ENCODE peak calls at places on chromosome 5, in five cellular contexts. One of them, this sample, is unnamed.
A peak's percentile ranks its signal among the peaks of the same experiment; 100 is the strongest.

GRCh38 chr5:7848296-7848695 is 2.6 kb downstream of the CFAP90 start:
- DNase-seq in IMR-90: no peak
- DNase-seq in mesendoderm: no peak
- DNase-seq in H9: no peak
- DNase-seq in H1: no peak
- DNase-seq in this sample: no peak

GRCh38 chr5:123371575-123372179 is 51.5 kb downstream of the CEP120 start:
- DNase-seq in IMR-90: peak; percentile 7
- DNase-seq in mesendoderm: peak; percentile 56
- DNase-seq in H9: peak; percentile 53
- DNase-seq in H1: peak; percentile 88
- DNase-seq in this sample: peak; percentile 46

GRCh38 chr5:72412283-72413055 is 92.3 kb downstream of the PTCD2 start:
- DNase-seq in IMR-90: peak; percentile 65
- DNase-seq in mesendoderm: no peak
- DNase-seq in H9: no peak
- DNase-seq in H1: no peak
- DNase-seq in this sample: no peak

GRCh38 chr5:36079200-36079761 is 12.6 kb upstream of the UGT3A2 start:
- DNase-seq in IMR-90: peak; percentile 44
- DNase-seq in mesendoderm: peak; percentile 91
- DNase-seq in H9: peak; percentile 85
- DNase-seq in H1: peak; percentile 62
- DNase-seq in this sample: peak; percentile 33

GRCh38 chr5:153919161-153919560 is 119.5 kb downstream of the FAM114A2 start:
- DNase-seq in IMR-90: no peak
- DNase-seq in mesendoderm: no peak
- DNase-seq in H9: no peak
- DNase-seq in H1: no peak
- DNase-seq in this sample: no peak

GRCh38 chr5:108655750-108656450 is 91.8 kb upstream of the FER start:
- DNase-seq in IMR-90: peak; percentile 71
- DNase-seq in mesendoderm: no peak
- DNase-seq in H9: no peak
- DNase-seq in H1: no peak
- DNase-seq in this sample: no peak

GRCh38 chr5:122902263-122902662 is 56.9 kb downstream of the SNX24 start:
- DNase-seq in IMR-90: no peak
- DNase-seq in mesendoderm: no peak
- DNase-seq in H9: no peak
- DNase-seq in H1: no peak
- DNase-seq in this sample: no peak

GRCh38 chr5:158541535-158541934 is 558.2 kb downstream of the EBF1 start:
- DNase-seq in IMR-90: no peak
- DNase-seq in mesendoderm: no peak
- DNase-seq in H9: no peak
- DNase-seq in H1: no peak
- DNase-seq in this sample: no peak

GRCh38 chr5:163569284-163569683 is 63.9 kb downstream of the MAT2B start:
- DNase-seq in IMR-90: peak; percentile 73
- DNase-seq in mesendoderm: peak; percentile 25
- DNase-seq in H9: no peak
- DNase-seq in H1: no peak
- DNase-seq in this sample: no peak

GRCh38 chr5:150431048-150431447 is 18.3 kb upstream of the CD74 start:
- DNase-seq in IMR-90: no peak
- DNase-seq in mesendoderm: no peak
- DNase-seq in H9: no peak
- DNase-seq in H1: no peak
- DNase-seq in this sample: no peak

GRCh38 chr5:88145205-88145602 is 123.4 kb downstream of the TMEM161B start:
- DNase-seq in IMR-90: no peak
- DNase-seq in mesendoderm: no peak
- DNase-seq in H9: no peak
- DNase-seq in H1: peak; percentile 47
- DNase-seq in this sample: peak; percentile 6

GRCh38 chr5:107274576-107274975 is 396.2 kb downstream of the EFNA5 start:
- DNase-seq in IMR-90: peak; percentile 11
- DNase-seq in mesendoderm: no peak
- DNase-seq in H9: no peak
- DNase-seq in H1: no peak
- DNase-seq in this sample: no peak

GRCh38 chr5:123813937-123814624 is 302.1 kb downstream of the CSNK1G3 start:
- DNase-seq in IMR-90: peak; percentile 25
- DNase-seq in mesendoderm: peak; percentile 58
- DNase-seq in H9: no peak
- DNase-seq in H1: no peak
- DNase-seq in this sample: no peak

GRCh38 chr5:140131967-140132409 is 6.3 kb downstream of the IGIP start:
- DNase-seq in IMR-90: peak; percentile 97
- DNase-seq in mesendoderm: no peak
- DNase-seq in H9: no peak
- DNase-seq in H1: no peak
- DNase-seq in this sample: no peak

GRCh38 chr5:96714951-96715451 is 52.8 kb downstream of the CAST start:
- DNase-seq in IMR-90: peak; percentile 91
- DNase-seq in mesendoderm: peak; percentile 95
- DNase-seq in H9: peak; percentile 36
- DNase-seq in H1: no peak
- DNase-seq in this sample: peak; percentile 31

GRCh38 chr5:150394103-150394502 is 18.6 kb downstream of the CD74 start:
- DNase-seq in IMR-90: peak; percentile 84
- DNase-seq in mesendoderm: no peak
- DNase-seq in H9: no peak
- DNase-seq in H1: no peak
- DNase-seq in this sample: no peak

DNA sequence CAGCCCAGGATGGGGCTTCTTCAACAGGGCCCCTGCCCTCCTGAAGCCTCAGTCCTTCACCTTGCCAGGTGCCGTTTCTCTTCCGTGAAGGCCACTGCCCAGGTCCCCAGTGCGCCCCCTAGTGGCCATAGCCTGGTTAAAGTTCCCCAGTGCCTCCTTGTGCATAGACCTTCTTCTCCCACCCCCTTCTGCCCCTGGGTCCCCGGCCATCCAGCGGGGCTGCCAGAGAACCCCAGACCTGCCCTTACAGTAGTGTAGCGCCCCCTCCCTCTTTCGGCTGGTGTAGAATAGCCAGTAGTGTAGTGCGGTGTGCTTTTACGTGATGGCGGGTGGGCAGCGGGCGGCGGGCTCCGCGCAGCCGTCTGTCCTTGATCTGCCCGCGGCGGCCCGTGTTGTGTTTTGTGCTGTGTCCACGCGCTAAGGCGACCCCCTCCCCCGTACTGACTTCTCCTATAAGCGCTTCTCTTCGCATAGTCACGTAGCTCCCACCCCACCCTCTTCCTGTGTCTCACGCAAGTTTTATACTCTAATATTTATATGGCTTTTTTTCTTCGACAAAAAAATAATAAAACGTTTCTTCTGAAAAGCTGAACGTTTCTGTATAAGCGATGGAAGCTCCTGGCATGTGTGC is 23.6 kb downstream of the PCDHGC5 start:
- DNase-seq in IMR-90: peak; percentile 54
- DNase-seq in mesendoderm: peak; percentile 97
- DNase-seq in H9: peak; percentile 97
- DNase-seq in H1: peak; percentile 99
- DNase-seq in this sample: peak; percentile 65
- H3K79me1 ChIP-seq in IMR-90: peaks cover 56% of the 10 kb centered on the region
- H3K79me1 ChIP-seq in mesendoderm: no peaks in the 10 kb centered on the region
- H3K79me1 ChIP-seq in H9: no peaks in the 10 kb centered on the region
- H3K79me1 ChIP-seq in H1: no peaks in the 10 kb centered on the region
- H3K79me1 ChIP-seq in this sample: no peaks in the 10 kb centered on the region

DNA sequence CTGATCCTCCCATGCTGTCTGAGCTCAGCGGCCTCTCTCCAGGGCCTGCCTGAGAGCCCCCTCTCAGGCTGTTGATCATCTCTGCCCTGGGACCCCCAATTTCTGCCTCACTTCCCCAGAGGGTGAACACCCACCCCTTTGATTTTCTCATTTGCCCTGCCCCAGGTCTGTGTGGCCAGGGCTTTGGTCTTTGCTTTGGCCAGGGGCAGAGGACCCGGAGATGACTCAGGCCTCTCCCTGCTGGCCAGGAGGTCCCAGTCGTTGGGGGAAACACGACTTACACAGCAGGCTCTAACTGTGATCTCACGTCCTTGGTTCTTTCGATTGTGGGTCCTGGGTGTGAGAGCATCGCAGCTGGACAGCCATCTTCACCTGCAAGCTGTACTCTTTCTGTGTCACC is 1.1 kb upstream of the ADAMTS2 start:
- DNase-seq in IMR-90: no peak
- DNase-seq in mesendoderm: no peak
- DNase-seq in H9: no peak
- DNase-seq in H1: no peak
- DNase-seq in this sample: no peak
- H2BK120ac ChIP-seq in IMR-90: no peak overlapping the region
- H2BK120ac ChIP-seq in mesendoderm: no peak overlapping the region
- H2BK120ac ChIP-seq in H9: no peak overlapping the region
- H2BK120ac ChIP-seq in H1: no peak overlapping the region
- H2BK120ac ChIP-seq in this sample: no peak overlapping the region

GRCh38 chr5:34487956-34488355 is 168.2 kb upstream of the RAI14 start:
- DNase-seq in IMR-90: no peak
- DNase-seq in mesendoderm: no peak
- DNase-seq in H9: no peak
- DNase-seq in H1: no peak
- DNase-seq in this sample: no peak
- H2BK5ac ChIP-seq in IMR-90: peak overlapping the region; percentile 87
- H2BK5ac ChIP-seq in mesendoderm: no peak overlapping the region
- H2BK5ac ChIP-seq in H9: no peak overlapping the region
- H2BK5ac ChIP-seq in H1: no peak overlapping the region
- H2BK5ac ChIP-seq in this sample: no peak overlapping the region

GRCh38 chr5:68424799-68425537 is 209.4 kb downstream of the PIK3R1 start:
- DNase-seq in IMR-90: peak; percentile 49
- DNase-seq in mesendoderm: no peak
- DNase-seq in H9: no peak
- DNase-seq in H1: no peak
- DNase-seq in this sample: no peak
- H3K79me1 ChIP-seq in IMR-90: no peaks in the 10 kb centered on the region
- H3K79me1 ChIP-seq in mesendoderm: no peaks in the 10 kb centered on the region
- H3K79me1 ChIP-seq in H9: no peaks in the 10 kb centered on the region
- H3K79me1 ChIP-seq in H1: no peaks in the 10 kb centered on the region
- H3K79me1 ChIP-seq in this sample: no peaks in the 10 kb centered on the region

This sample was measured in neuronal stem cell.